ENCODE peak calls at places on chromosomes 2 and 18, in nine cellular contexts. One of them, this sample, is unnamed. For H3K4me1, the result is how much of the 10 kb centered on the place peaks cover.

GRCh38 chr2:71223767-71224333 is 3.1 kb downstream of the PAIP2B start:
- DNase-seq in astrocyte: peak
- DNase-seq in right cardiac atrium: peak
- DNase-seq in suprapubic skin: no peak
- DNase-seq in psoas muscle: peak
- DNase-seq in cardiac muscle cell: peak
- DNase-seq in BE2C: peak
- DNase-seq in lower lobe of right lung: no peak
- DNase-seq in endodermal cell: peak
- DNase-seq in this sample: peak

GRCh38 chr2:167816897-167817296 is 430.5 kb downstream of the STK39 start:
- DNase-seq in astrocyte: no peak
- DNase-seq in right cardiac atrium: no peak
- DNase-seq in suprapubic skin: no peak
- DNase-seq in psoas muscle: no peak
- DNase-seq in cardiac muscle cell: no peak
- DNase-seq in BE2C: no peak
- DNase-seq in lower lobe of right lung: no peak
- DNase-seq in endodermal cell: no peak
- DNase-seq in this sample: no peak

GRCh38 chr2:240374085-240374907 is 61.2 kb upstream of the GPC1 start:
- DNase-seq in astrocyte: peak
- DNase-seq in right cardiac atrium: peak
- DNase-seq in suprapubic skin: no peak
- DNase-seq in psoas muscle: peak
- DNase-seq in cardiac muscle cell: peak
- DNase-seq in BE2C: no peak
- DNase-seq in lower lobe of right lung: peak
- DNase-seq in endodermal cell: peak
- DNase-seq in this sample: peak

GRCh38 chr2:128978155-128978707 is 659.6 kb upstream of the HS6ST1 start:
- DNase-seq in astrocyte: no peak
- DNase-seq in right cardiac atrium: no peak
- DNase-seq in suprapubic skin: no peak
- DNase-seq in psoas muscle: no peak
- DNase-seq in cardiac muscle cell: no peak
- DNase-seq in BE2C: no peak
- DNase-seq in lower lobe of right lung: no peak
- DNase-seq in endodermal cell: peak
- DNase-seq in this sample: no peak

GRCh38 chr2:152348388-152348787 is 13.4 kb downstream of the FMNL2 start:
- DNase-seq in astrocyte: peak
- DNase-seq in right cardiac atrium: no peak
- DNase-seq in suprapubic skin: no peak
- DNase-seq in psoas muscle: no peak
- DNase-seq in cardiac muscle cell: peak
- DNase-seq in BE2C: no peak
- DNase-seq in lower lobe of right lung: no peak
- DNase-seq in endodermal cell: no peak
- DNase-seq in this sample: no peak

GRCh38 chr2:151032741-151033152 is 228.9 kb downstream of the RBM43 start:
- DNase-seq in astrocyte: peak
- DNase-seq in right cardiac atrium: no peak
- DNase-seq in suprapubic skin: no peak
- DNase-seq in psoas muscle: no peak
- DNase-seq in cardiac muscle cell: peak
- DNase-seq in BE2C: no peak
- DNase-seq in lower lobe of right lung: no peak
- DNase-seq in endodermal cell: no peak
- DNase-seq in this sample: no peak

GRCh38 chr2:113846439-113846838 is 43.5 kb upstream of the ACTR3 start:
- DNase-seq in astrocyte: no peak
- DNase-seq in right cardiac atrium: no peak
- DNase-seq in suprapubic skin: no peak
- DNase-seq in psoas muscle: no peak
- DNase-seq in cardiac muscle cell: no peak
- DNase-seq in BE2C: no peak
- DNase-seq in lower lobe of right lung: no peak
- DNase-seq in endodermal cell: no peak
- DNase-seq in this sample: no peak

GRCh38 chr2:81436256-81436655 is 1131.7 kb upstream of the LRRTM1 start:
- DNase-seq in astrocyte: no peak
- DNase-seq in right cardiac atrium: no peak
- DNase-seq in suprapubic skin: no peak
- DNase-seq in psoas muscle: no peak
- DNase-seq in cardiac muscle cell: no peak
- DNase-seq in BE2C: no peak
- DNase-seq in lower lobe of right lung: no peak
- DNase-seq in endodermal cell: no peak
- DNase-seq in this sample: no peak

GRCh38 chr2:238811765-238812164 is 36.1 kb upstream of the TWIST2 start:
- DNase-seq in astrocyte: no peak
- DNase-seq in right cardiac atrium: no peak
- DNase-seq in suprapubic skin: peak
- DNase-seq in psoas muscle: no peak
- DNase-seq in cardiac muscle cell: peak
- DNase-seq in BE2C: no peak
- DNase-seq in lower lobe of right lung: no peak
- DNase-seq in endodermal cell: no peak
- DNase-seq in this sample: no peak

GRCh38 chr18:28584726-28585125 is 407.8 kb upstream of the CDH2 start:
- DNase-seq in astrocyte: peak
- DNase-seq in right cardiac atrium: no peak
- DNase-seq in suprapubic skin: no peak
- DNase-seq in psoas muscle: no peak
- DNase-seq in cardiac muscle cell: peak
- DNase-seq in BE2C: no peak
- DNase-seq in lower lobe of right lung: no peak
- DNase-seq in endodermal cell: peak
- DNase-seq in this sample: no peak

GRCh38 chr2:227335713-227336112 is 10.7 kb downstream of the MFF start:
- DNase-seq in astrocyte: no peak
- DNase-seq in right cardiac atrium: no peak
- DNase-seq in suprapubic skin: no peak
- DNase-seq in psoas muscle: no peak
- DNase-seq in cardiac muscle cell: peak
- DNase-seq in BE2C: no peak
- DNase-seq in lower lobe of right lung: no peak
- DNase-seq in endodermal cell: no peak
- DNase-seq in this sample: no peak
- H3K4me1 ChIP-seq in astrocyte: under half
- H3K4me1 ChIP-seq in right cardiac atrium: under half
- H3K4me1 ChIP-seq in suprapubic skin: under half
- H3K4me1 ChIP-seq in psoas muscle: under half
- H3K4me1 ChIP-seq in cardiac muscle cell: under half
- H3K4me1 ChIP-seq in BE2C: under half
- H3K4me1 ChIP-seq in lower lobe of right lung: under half
- H3K4me1 ChIP-seq in endodermal cell: under half
- H3K4me1 ChIP-seq in this sample: under half

DNA sequence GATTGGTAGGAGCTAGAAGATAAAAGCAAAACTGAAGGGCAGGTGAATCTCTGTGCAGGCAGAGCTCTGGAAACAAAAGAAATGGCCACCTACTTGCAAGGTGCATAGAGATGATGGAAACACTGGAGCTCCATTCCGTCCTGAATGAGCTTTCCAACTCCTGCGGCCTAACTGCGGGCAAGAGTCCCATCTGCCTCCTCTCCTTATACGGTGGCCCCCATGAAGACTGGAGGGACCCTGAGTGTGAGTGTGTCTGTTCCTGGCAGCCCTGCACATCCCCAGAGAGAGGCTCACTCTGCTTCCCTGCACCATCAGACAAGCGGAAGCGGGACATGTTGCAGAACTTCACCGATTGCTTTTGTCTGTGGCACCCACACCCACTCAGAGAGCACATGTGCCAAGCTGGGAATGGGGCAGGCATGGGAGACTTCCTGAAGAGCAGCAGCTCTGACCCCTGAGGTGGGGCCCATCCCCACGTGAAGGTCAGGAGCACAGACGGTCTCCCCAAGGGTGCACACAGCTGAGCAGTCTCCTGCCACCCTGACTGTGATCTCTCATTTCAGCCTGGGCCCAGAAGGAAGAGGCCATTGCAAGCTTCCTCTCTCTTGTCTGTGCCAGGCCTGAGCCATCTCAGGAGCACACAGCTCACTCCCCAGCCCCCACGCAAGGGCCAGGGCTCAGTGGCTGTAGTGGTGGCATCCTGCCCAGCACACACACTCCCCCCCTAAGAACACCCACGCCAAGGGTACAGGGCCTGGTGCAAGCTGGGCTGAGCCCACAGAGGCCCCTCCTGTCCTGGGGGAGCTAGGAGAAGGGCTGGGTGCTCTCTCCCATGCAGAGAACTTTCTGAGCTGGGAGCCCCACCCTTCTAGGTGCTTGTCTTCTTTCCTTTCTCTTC is 75.3 kb downstream of the STPG4 start:
- DNase-seq in astrocyte: no peak
- DNase-seq in right cardiac atrium: no peak
- DNase-seq in suprapubic skin: no peak
- DNase-seq in psoas muscle: no peak
- DNase-seq in cardiac muscle cell: no peak
- DNase-seq in BE2C: no peak
- DNase-seq in lower lobe of right lung: peak
- DNase-seq in endodermal cell: no peak
- DNase-seq in this sample: no peak
- H3K4me1 ChIP-seq in astrocyte: under half
- H3K4me1 ChIP-seq in right cardiac atrium: under half
- H3K4me1 ChIP-seq in suprapubic skin: under half
- H3K4me1 ChIP-seq in psoas muscle: under half
- H3K4me1 ChIP-seq in cardiac muscle cell: under half
- H3K4me1 ChIP-seq in BE2C: under half
- H3K4me1 ChIP-seq in lower lobe of right lung: half or more
- H3K4me1 ChIP-seq in endodermal cell: under half
- H3K4me1 ChIP-seq in this sample: half or more

DNA sequence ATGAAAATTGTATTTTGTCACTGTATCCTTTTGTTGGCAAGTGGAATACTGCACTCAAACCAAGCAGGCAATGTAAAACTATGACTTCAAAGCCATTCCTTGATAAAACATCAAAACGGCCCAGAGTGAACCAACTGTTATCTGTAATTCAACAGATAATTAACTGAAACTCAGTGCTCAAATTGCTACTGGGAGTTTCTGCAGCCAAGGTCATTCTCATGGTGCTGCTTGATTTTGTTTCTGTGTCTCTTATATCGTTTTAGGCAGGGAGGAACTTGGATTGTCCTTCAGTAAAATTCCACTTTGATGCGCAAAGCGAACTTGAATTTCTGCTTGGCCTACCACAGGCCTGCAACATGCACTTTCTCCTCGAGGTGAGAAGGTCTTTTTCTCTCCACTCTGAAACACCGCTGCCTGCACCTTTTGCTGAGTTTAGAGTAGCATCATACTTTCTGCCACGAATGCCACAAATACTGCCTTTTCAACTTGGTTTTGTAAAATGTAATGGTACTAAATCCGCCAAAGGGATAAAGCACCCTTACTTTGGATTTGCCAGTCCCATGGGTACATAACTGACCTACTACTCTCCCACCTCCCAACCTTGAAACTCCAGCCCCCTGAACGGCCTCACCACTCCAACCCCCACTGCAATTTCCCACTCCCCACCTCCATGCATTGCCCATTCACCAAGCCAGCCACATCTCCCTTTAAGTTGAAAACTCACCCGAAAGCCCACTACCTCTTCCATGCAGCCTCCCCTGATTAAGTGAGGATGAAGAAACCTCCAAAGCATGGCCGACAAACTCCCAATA is 204.7 kb downstream of the TGIF1 start:
- DNase-seq in astrocyte: no peak
- DNase-seq in right cardiac atrium: no peak
- DNase-seq in suprapubic skin: no peak
- DNase-seq in psoas muscle: no peak
- DNase-seq in cardiac muscle cell: no peak
- DNase-seq in BE2C: no peak
- DNase-seq in lower lobe of right lung: no peak
- DNase-seq in endodermal cell: peak
- DNase-seq in this sample: no peak
- H3K4me1 ChIP-seq in astrocyte: under half
- H3K4me1 ChIP-seq in right cardiac atrium: under half
- H3K4me1 ChIP-seq in suprapubic skin: under half
- H3K4me1 ChIP-seq in psoas muscle: under half
- H3K4me1 ChIP-seq in cardiac muscle cell: under half
- H3K4me1 ChIP-seq in BE2C: under half
- H3K4me1 ChIP-seq in lower lobe of right lung: under half
- H3K4me1 ChIP-seq in endodermal cell: under half
- H3K4me1 ChIP-seq in this sample: under half

GRCh38 chr2:37671013-37671815 is at the start of gene CDC42EP3:
- DNase-seq in astrocyte: no peak
- DNase-seq in right cardiac atrium: peak
- DNase-seq in suprapubic skin: no peak
- DNase-seq in psoas muscle: peak
- DNase-seq in cardiac muscle cell: peak
- DNase-seq in BE2C: peak
- DNase-seq in lower lobe of right lung: peak
- DNase-seq in endodermal cell: peak
- DNase-seq in this sample: peak

GRCh38 chr2:37671816-37672103 is 318 bp upstream of the CDC42EP3 start:
- DNase-seq in astrocyte: no peak
- DNase-seq in right cardiac atrium: no peak
- DNase-seq in suprapubic skin: no peak
- DNase-seq in psoas muscle: no peak
- DNase-seq in cardiac muscle cell: no peak
- DNase-seq in BE2C: no peak
- DNase-seq in lower lobe of right lung: no peak
- DNase-seq in endodermal cell: no peak
- DNase-seq in this sample: no peak

GRCh38 chr2:37672104-37672869 is 845 bp upstream of the CDC42EP3 start:
- DNase-seq in astrocyte: peak
- DNase-seq in right cardiac atrium: peak
- DNase-seq in suprapubic skin: peak
- DNase-seq in psoas muscle: peak
- DNase-seq in cardiac muscle cell: peak
- DNase-seq in BE2C: peak
- DNase-seq in lower lobe of right lung: peak
- DNase-seq in endodermal cell: peak
- DNase-seq in this sample: peak

GRCh38 chr2:37669500-37669899 is 1.9 kb downstream of the CDC42EP3 start:
- DNase-seq in astrocyte: no peak
- DNase-seq in right cardiac atrium: no peak
- DNase-seq in suprapubic skin: no peak
- DNase-seq in psoas muscle: no peak
- DNase-seq in cardiac muscle cell: peak
- DNase-seq in BE2C: no peak
- DNase-seq in lower lobe of right lung: no peak
- DNase-seq in endodermal cell: no peak
- DNase-seq in this sample: no peak

DNA sequence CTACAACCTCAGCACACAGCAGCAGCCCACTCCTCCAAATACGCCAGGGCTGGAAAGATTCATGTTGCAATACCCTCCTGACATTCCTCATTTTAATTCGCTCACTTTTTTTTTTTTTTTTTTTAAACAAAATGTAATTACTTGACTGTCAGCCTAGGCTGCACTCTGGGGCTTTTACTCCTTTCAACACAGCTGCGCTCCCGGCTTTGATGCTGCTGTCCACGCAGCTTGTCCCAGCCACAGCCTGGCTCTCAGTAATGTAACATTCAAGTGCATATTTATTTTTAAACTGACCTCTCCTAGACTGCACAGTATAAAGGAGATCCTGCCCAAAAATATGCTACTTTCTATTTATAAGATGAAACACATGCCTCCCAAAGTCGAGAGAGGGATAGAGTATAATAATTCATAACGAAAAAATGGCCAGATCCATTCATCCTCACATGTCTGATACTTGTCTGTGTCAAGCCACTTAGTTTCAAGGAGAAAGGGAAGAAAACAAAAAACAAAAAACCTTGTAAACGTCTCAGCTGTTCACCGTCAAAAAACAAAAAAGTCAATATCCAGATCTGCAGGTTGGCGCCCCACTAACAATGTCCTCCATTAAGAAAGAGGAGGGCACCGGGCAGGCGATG is 947 bp downstream of the CDC42EP3 start:
- DNase-seq in astrocyte: no peak
- DNase-seq in right cardiac atrium: no peak
- DNase-seq in suprapubic skin: no peak
- DNase-seq in psoas muscle: no peak
- DNase-seq in cardiac muscle cell: peak
- DNase-seq in BE2C: no peak
- DNase-seq in lower lobe of right lung: no peak
- DNase-seq in endodermal cell: no peak
- DNase-seq in this sample: no peak
- H3K4me1 ChIP-seq in astrocyte: under half
- H3K4me1 ChIP-seq in right cardiac atrium: under half
- H3K4me1 ChIP-seq in suprapubic skin: under half
- H3K4me1 ChIP-seq in psoas muscle: under half
- H3K4me1 ChIP-seq in cardiac muscle cell: under half
- H3K4me1 ChIP-seq in BE2C: under half
- H3K4me1 ChIP-seq in lower lobe of right lung: half or more
- H3K4me1 ChIP-seq in endodermal cell: under half
- H3K4me1 ChIP-seq in this sample: half or more